ENCODE peak calls at places on chromosome 13, in six cellular contexts. One of them, this sample, is unnamed.

GRCh38 chr13:101751488-101751887 is 299.0 kb downstream of the ITGBL1 start:
- DNase-seq in HepG2: no peak
- DNase-seq in NB4: peak
- DNase-seq in K562: no peak
- DNase-seq in GM12878: no peak
- DNase-seq in A549: peak
- DNase-seq in this sample: peak

GRCh38 chr13:21670006-21670882 is 629 bp upstream of the FGF9 start:
- DNase-seq in K562: peak
- DNase-seq in A549: peak
- DNase-seq in GM12878: no peak
- DNase-seq in NB4: peak
- DNase-seq in HepG2: no peak
- DNase-seq in this sample: peak

GRCh38 chr13:50226515-50227147 is 211.4 kb downstream of the KCNRG start:
- DNase-seq in K562: no peak
- DNase-seq in NB4: no peak
- DNase-seq in GM12878: no peak
- DNase-seq in A549: no peak
- DNase-seq in HepG2: no peak
- DNase-seq in this sample: no peak

GRCh38 chr13:53151692-53152421 is 123.2 kb downstream of the OLFM4 start:
- DNase-seq in HepG2: peak
- DNase-seq in GM12878: peak
- DNase-seq in NB4: peak
- DNase-seq in K562: peak
- DNase-seq in A549: peak
- DNase-seq in this sample: peak

GRCh38 chr13:62320731-62321130 is 905.1 kb upstream of the PCDH20 start:
- DNase-seq in HepG2: no peak
- DNase-seq in NB4: no peak
- DNase-seq in K562: no peak
- DNase-seq in GM12878: no peak
- DNase-seq in A549: no peak
- DNase-seq in this sample: no peak

GRCh38 chr13:111286162-111286561 is 34.3 kb upstream of the TEX29 start:
- DNase-seq in GM12878: no peak
- DNase-seq in HepG2: no peak
- DNase-seq in A549: peak
- DNase-seq in NB4: no peak
- DNase-seq in K562: no peak
- DNase-seq in this sample: no peak

GRCh38 chr13:112234131-112234875 is 141.9 kb upstream of the SPACA7 start:
- DNase-seq in A549: no peak
- DNase-seq in HepG2: no peak
- DNase-seq in NB4: no peak
- DNase-seq in GM12878: no peak
- DNase-seq in K562: no peak
- DNase-seq in this sample: no peak

GRCh38 chr13:48653074-48654054 is at the start of gene CYSLTR2:
- DNase-seq in HepG2: no peak
- DNase-seq in NB4: peak
- DNase-seq in K562: no peak
- DNase-seq in A549: peak
- DNase-seq in GM12878: peak
- DNase-seq in this sample: peak

GRCh38 chr13:53032849-53033248 is 4.2 kb downstream of the OLFM4 start:
- DNase-seq in HepG2: no peak
- DNase-seq in K562: no peak
- DNase-seq in GM12878: no peak
- DNase-seq in A549: no peak
- DNase-seq in NB4: no peak
- DNase-seq in this sample: no peak

GRCh38 chr13:44273991-44274810 is 99.4 kb upstream of the SERP2 start:
- DNase-seq in NB4: no peak
- DNase-seq in HepG2: no peak
- DNase-seq in A549: no peak
- DNase-seq in GM12878: no peak
- DNase-seq in K562: no peak
- DNase-seq in this sample: peak

GRCh38 chr13:97977982-97978381 is 24.5 kb downstream of the IPO5 start:
- DNase-seq in GM12878: no peak
- DNase-seq in A549: no peak
- DNase-seq in HepG2: no peak
- DNase-seq in NB4: no peak
- DNase-seq in K562: no peak
- DNase-seq in this sample: no peak

GRCh38 chr13:42048625-42049453 is at the start of gene DGKH:
- DNase-seq in A549: peak
- DNase-seq in HepG2: no peak
- DNase-seq in K562: peak
- DNase-seq in NB4: peak
- DNase-seq in GM12878: no peak
- DNase-seq in this sample: peak

GRCh38 chr13:63427170-63427569 is 2011.5 kb upstream of the PCDH20 start:
- DNase-seq in HepG2: no peak
- DNase-seq in A549: no peak
- DNase-seq in GM12878: no peak
- DNase-seq in NB4: no peak
- DNase-seq in K562: no peak
- DNase-seq in this sample: no peak

GRCh38 chr13:100314132-100314910 is 225.4 kb downstream of the PCCA start:
- DNase-seq in NB4: no peak
- DNase-seq in A549: no peak
- DNase-seq in K562: no peak
- DNase-seq in GM12878: no peak
- DNase-seq in HepG2: peak
- DNase-seq in this sample: no peak

GRCh38 chr13:77860621-77861020 is 58.0 kb downstream of the EDNRB start:
- DNase-seq in K562: no peak
- DNase-seq in NB4: peak
- DNase-seq in A549: no peak
- DNase-seq in GM12878: no peak
- DNase-seq in HepG2: no peak
- DNase-seq in this sample: peak
- TF ChIP-seq MYC in K562: no peak
- TF ChIP-seq MYC in NB4: no peak
- TF ChIP-seq MYC in A549: no peak
- TF ChIP-seq MYC in GM12878: no peak
- TF ChIP-seq MYC in HepG2: no peak
- TF ChIP-seq MYC in this sample: no peak

DNA sequence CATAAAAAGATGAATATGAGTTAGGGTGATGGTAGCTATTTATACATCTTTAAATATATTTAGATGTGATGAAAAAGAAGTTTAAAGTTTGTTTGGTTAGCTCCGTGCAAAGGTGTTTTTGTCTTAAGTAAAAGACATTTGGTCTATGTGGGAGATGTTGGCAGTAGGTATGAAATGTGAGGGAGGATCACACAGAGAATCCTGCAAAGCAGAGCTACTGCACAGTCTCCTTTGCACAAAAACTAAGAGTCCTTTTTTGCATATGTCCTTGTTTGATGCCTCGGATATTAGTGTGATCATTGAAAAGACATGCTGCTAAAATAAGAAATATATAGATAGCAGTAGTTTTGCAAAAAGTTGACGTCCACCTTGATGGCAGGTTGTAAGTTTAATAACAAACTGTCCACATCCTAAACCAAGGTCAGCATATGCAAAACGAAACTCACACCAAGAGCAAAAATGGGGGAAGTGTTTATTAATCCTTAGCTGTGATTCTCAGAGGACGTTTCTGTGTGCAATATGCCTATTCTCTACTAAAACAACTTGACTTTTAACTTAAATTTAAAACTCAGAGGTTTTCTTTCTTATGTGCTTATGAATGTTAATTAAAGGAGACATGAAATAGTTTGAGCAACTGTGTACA is 870.1 kb downstream of the PCDH9 start:
- DNase-seq in K562: no peak
- DNase-seq in GM12878: no peak
- DNase-seq in A549: no peak
- DNase-seq in NB4: no peak
- DNase-seq in HepG2: no peak
- DNase-seq in this sample: no peak
- TF ChIP-seq MYC in K562: no peak
- TF ChIP-seq MYC in GM12878: no peak
- TF ChIP-seq MYC in A549: no peak
- TF ChIP-seq MYC in NB4: no peak
- TF ChIP-seq MYC in HepG2: no peak
- TF ChIP-seq MYC in this sample: no peak

GRCh38 chr13:106961219-106961618 is 393.3 kb upstream of the ARGLU1 start:
- DNase-seq in GM12878: no peak
- DNase-seq in A549: no peak
- DNase-seq in NB4: no peak
- DNase-seq in HepG2: no peak
- DNase-seq in K562: no peak
- DNase-seq in this sample: no peak

GRCh38 chr13:106963151-106963550 is 395.2 kb upstream of the ARGLU1 start:
- DNase-seq in A549: no peak
- DNase-seq in GM12878: no peak
- DNase-seq in NB4: no peak
- DNase-seq in K562: no peak
- DNase-seq in HepG2: no peak
- DNase-seq in this sample: no peak

DNA sequence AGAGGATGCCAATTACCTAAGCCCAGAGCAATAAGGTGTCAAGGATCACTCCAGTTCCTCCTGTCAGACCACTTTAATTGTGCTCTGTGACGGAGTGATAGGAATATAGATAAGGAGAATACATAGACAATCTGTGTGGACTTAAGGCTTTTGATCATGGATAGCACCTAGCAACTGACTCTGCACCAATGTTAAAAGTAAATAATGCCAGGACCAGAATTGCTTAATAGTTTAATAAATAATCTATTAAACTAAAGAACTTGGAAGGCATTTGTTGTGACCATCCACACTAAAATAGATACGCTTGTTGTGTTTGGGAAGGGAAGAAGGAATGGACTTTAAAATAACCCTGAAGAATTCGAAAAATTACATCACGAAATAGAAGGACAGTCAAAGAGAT is 390.8 kb upstream of the ARGLU1 start:
- DNase-seq in K562: no peak
- DNase-seq in HepG2: peak
- DNase-seq in A549: no peak
- DNase-seq in NB4: no peak
- DNase-seq in GM12878: no peak
- DNase-seq in this sample: no peak
- TF ChIP-seq MYC in K562: no peak
- TF ChIP-seq MYC in HepG2: no peak
- TF ChIP-seq MYC in A549: no peak
- TF ChIP-seq MYC in NB4: no peak
- TF ChIP-seq MYC in GM12878: no peak
- TF ChIP-seq MYC in this sample: no peak

GRCh38 chr13:39536906-39537305 is 66.1 kb downstream of the LHFPL6 start:
- DNase-seq in A549: no peak
- DNase-seq in HepG2: no peak
- DNase-seq in NB4: no peak
- DNase-seq in K562: no peak
- DNase-seq in GM12878: no peak
- DNase-seq in this sample: no peak

GRCh38 chr13:39542361-39542760 is 60.6 kb downstream of the LHFPL6 start:
- DNase-seq in GM12878: no peak
- DNase-seq in A549: no peak
- DNase-seq in NB4: no peak
- DNase-seq in K562: no peak
- DNase-seq in HepG2: no peak
- DNase-seq in this sample: no peak

GRCh38 chr13:39540929-39541605 is 61.9 kb downstream of the LHFPL6 start:
- DNase-seq in HepG2: no peak
- DNase-seq in NB4: no peak
- DNase-seq in GM12878: no peak
- DNase-seq in A549: no peak
- DNase-seq in K562: no peak
- DNase-seq in this sample: peak

GRCh38 chr13:39536274-39536673 is 66.7 kb downstream of the LHFPL6 start:
- DNase-seq in NB4: no peak
- DNase-seq in GM12878: no peak
- DNase-seq in A549: no peak
- DNase-seq in K562: no peak
- DNase-seq in HepG2: no peak
- DNase-seq in this sample: no peak

GRCh38 chr13:39538826-39539555 is 64.0 kb downstream of the LHFPL6 start:
- DNase-seq in NB4: no peak
- DNase-seq in GM12878: no peak
- DNase-seq in A549: no peak
- DNase-seq in K562: no peak
- DNase-seq in HepG2: no peak
- DNase-seq in this sample: no peak
- TF ChIP-seq MYC in NB4: no peak
- TF ChIP-seq MYC in GM12878: no peak
- TF ChIP-seq MYC in A549: no peak
- TF ChIP-seq MYC in K562: no peak
- TF ChIP-seq MYC in HepG2: no peak
- TF ChIP-seq MYC in this sample: no peak

DNA sequence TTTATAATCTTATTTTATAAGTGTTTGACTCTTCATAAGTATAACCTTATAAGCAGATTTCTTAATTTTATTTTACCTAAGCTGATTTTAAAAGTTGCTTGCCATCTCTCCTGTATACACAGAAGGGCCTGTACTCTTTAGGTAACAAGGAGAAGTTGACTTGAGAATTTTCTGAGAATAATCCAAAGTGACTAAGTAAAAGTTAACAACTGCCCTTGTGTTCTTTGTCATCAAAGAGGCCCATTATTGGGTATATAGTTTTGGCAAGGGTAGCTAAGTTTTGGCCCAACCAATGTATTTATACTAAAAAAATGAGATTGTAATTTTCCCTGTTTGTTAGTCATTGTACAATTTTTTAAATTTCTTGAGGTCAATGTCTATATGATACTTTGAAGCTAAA is 3.2 kb downstream of the LCP1 start:
- DNase-seq in HepG2: no peak
- DNase-seq in A549: no peak
- DNase-seq in K562: no peak
- DNase-seq in NB4: peak
- DNase-seq in GM12878: no peak
- DNase-seq in this sample: no peak
- TF ChIP-seq MYC in HepG2: no peak
- TF ChIP-seq MYC in A549: no peak
- TF ChIP-seq MYC in K562: no peak
- TF ChIP-seq MYC in NB4: no peak
- TF ChIP-seq MYC in GM12878: no peak
- TF ChIP-seq MYC in this sample: no peak

DNA sequence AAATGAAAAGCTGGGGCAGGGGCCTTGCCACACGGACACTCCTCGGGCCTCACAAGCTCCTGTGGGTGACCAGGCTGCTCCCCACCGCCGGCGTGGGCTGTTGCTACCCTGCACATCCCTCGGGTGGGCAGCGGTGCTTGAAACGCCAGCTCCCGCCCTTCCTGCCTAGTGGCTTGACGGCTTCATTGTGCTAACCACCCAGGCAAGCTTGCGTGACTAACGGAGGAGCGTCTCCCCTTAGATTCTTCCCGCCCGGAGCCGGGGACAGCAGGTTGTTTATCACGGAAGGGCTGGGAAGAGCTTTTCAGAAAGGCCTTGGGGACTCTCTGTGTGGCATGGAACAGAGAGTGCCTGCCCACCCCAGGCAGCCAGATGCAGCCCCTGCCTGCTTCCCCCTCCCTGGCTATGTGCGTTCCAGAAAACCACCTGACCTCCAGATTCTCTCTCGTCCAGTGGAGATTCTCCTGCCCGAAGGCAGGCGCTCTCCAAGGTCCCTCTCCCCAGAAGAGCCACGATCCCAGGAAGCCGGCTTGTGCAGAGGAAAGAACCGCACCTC is 153.4 kb downstream of the KATNAL1 start:
- DNase-seq in GM12878: no peak
- DNase-seq in A549: no peak
- DNase-seq in NB4: no peak
- DNase-seq in HepG2: no peak
- DNase-seq in K562: no peak
- DNase-seq in this sample: no peak
- TF ChIP-seq MYC in GM12878: no peak
- TF ChIP-seq MYC in A549: no peak
- TF ChIP-seq MYC in NB4: no peak
- TF ChIP-seq MYC in HepG2: no peak
- TF ChIP-seq MYC in K562: no peak
- TF ChIP-seq MYC in this sample: no peak